ENCODE peak calls at places on chromosomes 16 and 17, in six cellular contexts. One of them, this sample, is unnamed.

GRCh38 chr17:73455767-73456166 is 144.0 kb upstream of the CDC42EP4 start:
- DNase-seq in neural progenitor cell: no peak
- DNase-seq in HFFc6: no peak
- DNase-seq in osteoblast: no peak
- DNase-seq in psoas muscle: no peak
- DNase-seq in GM10248: no peak
- DNase-seq in this sample: no peak

GRCh38 chr17:51743477-51743876 is 415.0 kb downstream of the CA10 start:
- DNase-seq in neural progenitor cell: no peak
- DNase-seq in HFFc6: no peak
- DNase-seq in osteoblast: no peak
- DNase-seq in psoas muscle: no peak
- DNase-seq in GM10248: no peak
- DNase-seq in this sample: no peak

GRCh38 chr16:50581830-50582229 is 33.6 kb downstream of the NKD1 start:
- DNase-seq in neural progenitor cell: peak
- DNase-seq in HFFc6: no peak
- DNase-seq in osteoblast: peak
- DNase-seq in psoas muscle: no peak
- DNase-seq in GM10248: no peak
- DNase-seq in this sample: no peak

GRCh38 chr16:50153648-50154368 is 702 bp downstream of the TENT4B start:
- DNase-seq in neural progenitor cell: peak
- DNase-seq in HFFc6: no peak
- DNase-seq in osteoblast: peak
- DNase-seq in psoas muscle: peak
- DNase-seq in GM10248: peak
- DNase-seq in this sample: no peak

GRCh38 chr17:46942441-46943217 is 19.7 kb downstream of the GOSR2 start:
- DNase-seq in neural progenitor cell: peak
- DNase-seq in HFFc6: peak
- DNase-seq in osteoblast: peak
- DNase-seq in psoas muscle: peak
- DNase-seq in GM10248: peak
- DNase-seq in this sample: no peak

GRCh38 chr17:45246861-45247428 is 14.9 kb downstream of the SPATA32 start:
- DNase-seq in neural progenitor cell: peak
- DNase-seq in HFFc6: no peak
- DNase-seq in osteoblast: no peak
- DNase-seq in psoas muscle: no peak
- DNase-seq in GM10248: peak
- DNase-seq in this sample: no peak

GRCh38 chr17:38885044-38885727 is 15.3 kb downstream of the LASP1 start:
- DNase-seq in neural progenitor cell: peak
- DNase-seq in HFFc6: no peak
- DNase-seq in osteoblast: peak
- DNase-seq in psoas muscle: no peak
- DNase-seq in GM10248: no peak
- DNase-seq in this sample: no peak

GRCh38 chr17:75827291-75828050 is 16.7 kb downstream of the UNC13D start:
- DNase-seq in neural progenitor cell: peak
- DNase-seq in HFFc6: no peak
- DNase-seq in osteoblast: peak
- DNase-seq in psoas muscle: peak
- DNase-seq in GM10248: peak
- DNase-seq in this sample: no peak

GRCh38 chr17:47717845-47718621 is 15.0 kb upstream of the TBX21 start:
- DNase-seq in neural progenitor cell: no peak
- DNase-seq in HFFc6: no peak
- DNase-seq in osteoblast: no peak
- DNase-seq in psoas muscle: no peak
- DNase-seq in GM10248: no peak
- DNase-seq in this sample: no peak

DNA sequence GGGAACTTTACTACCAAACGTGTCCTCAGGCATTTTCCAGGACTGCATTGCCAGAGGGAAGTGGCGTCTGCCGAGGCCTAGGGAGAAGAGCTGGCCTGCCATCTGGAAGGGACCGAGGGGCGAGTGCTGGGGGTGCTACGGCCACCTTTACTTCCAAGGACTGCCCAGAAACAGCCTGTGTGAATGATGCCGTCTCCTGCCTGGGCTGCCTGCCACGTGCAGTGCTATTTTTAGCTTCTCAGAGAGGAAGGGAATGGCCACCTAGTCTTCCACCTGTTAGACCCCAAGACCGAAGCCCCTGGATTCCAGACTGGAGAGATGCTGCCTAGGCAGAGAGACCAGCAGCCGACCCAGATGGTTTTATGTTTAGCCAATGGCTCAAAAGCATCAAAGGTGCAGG is 57.2 kb downstream of the VAC14 start:
- DNase-seq in neural progenitor cell: no peak
- DNase-seq in HFFc6: no peak
- DNase-seq in osteoblast: peak
- DNase-seq in psoas muscle: no peak
- DNase-seq in GM10248: no peak
- DNase-seq in this sample: no peak
- TF ChIP-seq CTCF in neural progenitor cell: no peak
- TF ChIP-seq CTCF in HFFc6: no peak
- TF ChIP-seq CTCF in osteoblast: no peak
- TF ChIP-seq CTCF in psoas muscle: no peak
- TF ChIP-seq CTCF in GM10248: no peak
- TF ChIP-seq CTCF in this sample: no peak

DNA sequence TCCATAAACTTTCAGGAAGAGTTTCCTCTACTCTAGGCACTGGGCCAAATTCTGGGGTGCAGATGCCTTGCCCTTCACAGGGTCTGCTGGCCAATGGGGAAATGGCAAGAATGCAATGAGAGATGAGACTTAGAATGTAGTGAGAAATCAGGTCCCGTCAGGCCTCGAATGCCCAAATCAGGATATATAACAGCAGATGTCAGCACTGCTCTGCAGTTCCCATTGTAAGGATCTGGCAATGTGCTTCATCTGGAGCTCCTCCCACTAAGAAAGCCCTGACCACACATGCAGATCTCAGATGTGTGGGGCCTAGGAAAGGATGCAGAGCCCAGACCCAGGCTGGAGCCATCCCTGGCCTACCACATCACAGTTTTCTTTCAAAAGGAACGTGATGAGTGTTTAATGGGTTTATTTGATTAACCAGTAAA is 13.9 kb upstream of the LPCAT2 start:
- DNase-seq in neural progenitor cell: peak
- DNase-seq in HFFc6: peak
- DNase-seq in osteoblast: peak
- DNase-seq in psoas muscle: no peak
- DNase-seq in GM10248: no peak
- DNase-seq in this sample: no peak
- TF ChIP-seq CTCF in neural progenitor cell: peak
- TF ChIP-seq CTCF in HFFc6: peak
- TF ChIP-seq CTCF in osteoblast: peak
- TF ChIP-seq CTCF in psoas muscle: peak
- TF ChIP-seq CTCF in GM10248: no peak
- TF ChIP-seq CTCF in this sample: peak

GRCh38 chr16:9050102-9050830 is 41.2 kb upstream of the HAPSTR1 start:
- DNase-seq in neural progenitor cell: peak
- DNase-seq in HFFc6: no peak
- DNase-seq in osteoblast: peak
- DNase-seq in psoas muscle: no peak
- DNase-seq in GM10248: no peak
- DNase-seq in this sample: no peak
- TF ChIP-seq CTCF in neural progenitor cell: peak
- TF ChIP-seq CTCF in HFFc6: peak
- TF ChIP-seq CTCF in osteoblast: peak
- TF ChIP-seq CTCF in psoas muscle: no peak
- TF ChIP-seq CTCF in GM10248: peak
- TF ChIP-seq CTCF in this sample: peak

DNA sequence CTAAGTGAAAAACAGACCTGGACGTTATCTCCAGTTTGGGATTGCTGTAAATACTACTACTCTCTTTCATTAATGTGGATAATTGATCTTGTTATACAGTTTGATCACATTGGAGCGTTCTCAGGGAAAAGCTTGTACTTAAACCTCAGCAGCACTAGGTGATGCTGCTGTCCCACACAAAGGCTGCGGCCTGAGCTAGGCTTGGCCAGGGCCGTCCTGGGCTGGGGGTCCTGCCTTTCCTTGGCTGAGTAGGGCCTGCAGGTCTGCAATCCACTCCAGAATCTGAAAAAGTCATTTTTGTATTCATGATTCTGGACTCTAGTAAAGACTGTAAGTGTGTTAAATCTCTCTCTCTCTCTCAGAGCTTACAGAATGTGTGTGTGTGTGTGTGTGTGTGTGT is 23.7 kb upstream of the PMFBP1 start:
- DNase-seq in neural progenitor cell: peak
- DNase-seq in HFFc6: no peak
- DNase-seq in osteoblast: no peak
- DNase-seq in psoas muscle: no peak
- DNase-seq in GM10248: no peak
- DNase-seq in this sample: no peak
- TF ChIP-seq CTCF in neural progenitor cell: peak
- TF ChIP-seq CTCF in HFFc6: peak
- TF ChIP-seq CTCF in osteoblast: no peak
- TF ChIP-seq CTCF in psoas muscle: no peak
- TF ChIP-seq CTCF in GM10248: no peak
- TF ChIP-seq CTCF in this sample: peak

GRCh38 chr17:20010099-20010863 is 1.1 kb downstream of the SPECC1 start:
- DNase-seq in neural progenitor cell: peak
- DNase-seq in HFFc6: peak
- DNase-seq in osteoblast: peak
- DNase-seq in psoas muscle: no peak
- DNase-seq in GM10248: no peak
- DNase-seq in this sample: no peak
- TF ChIP-seq CTCF in neural progenitor cell: peak
- TF ChIP-seq CTCF in HFFc6: peak
- TF ChIP-seq CTCF in osteoblast: peak
- TF ChIP-seq CTCF in psoas muscle: no peak
- TF ChIP-seq CTCF in GM10248: peak
- TF ChIP-seq CTCF in this sample: peak

GRCh38 chr16:74774223-74775139 is at the start of gene FA2H:
- DNase-seq in neural progenitor cell: peak
- DNase-seq in HFFc6: no peak
- DNase-seq in osteoblast: peak
- DNase-seq in psoas muscle: peak
- DNase-seq in GM10248: peak
- DNase-seq in this sample: no peak
- TF ChIP-seq CTCF in neural progenitor cell: peak
- TF ChIP-seq CTCF in HFFc6: peak
- TF ChIP-seq CTCF in osteoblast: no peak
- TF ChIP-seq CTCF in psoas muscle: peak
- TF ChIP-seq CTCF in GM10248: peak
- TF ChIP-seq CTCF in this sample: peak

This sample was measured in chondrocyte.